ENCODE peak calls at places on chromosomes 12 and 14, in ten cellular contexts. X, T, I, L, W, A, O, U, G and Y are unnamed samples.

GRCh38 chr14:75438486-75439080 is 10.8 kb downstream of the JDP2 start:
- DNase-seq in X (no peak), T (no peak), I (no peak), L (no peak), W (no peak), A (no peak), O (no peak), U (no peak), G (peak; percentile 56), Y (no peak)

GRCh38 chr12:46370792-46371717 is 1.5 kb downstream of the SLC38A2 start:
- DNase-seq in X (peak; percentile 77), T (peak; percentile 91), I (peak; percentile 83), L (peak; percentile 88), W (peak; percentile 95), A (no peak), O (no peak), U (peak; percentile 91), G (peak; percentile 95), Y (peak; percentile 93)

GRCh38 chr12:124498178-124498869 is 69.1 kb downstream of the NCOR2 start:
- DNase-seq in X (peak; percentile 78), T (no peak), I (peak; percentile 73), L (no peak), W (no peak), A (no peak), O (no peak), U (no peak), G (no peak), Y (no peak)

GRCh38 chr14:36975834-36976233 is 196.6 kb downstream of the SLC25A21 start:
- DNase-seq in X (peak; percentile 33), T (no peak), I (peak; percentile 23), L (no peak), W (no peak), A (no peak), O (no peak), U (no peak), G (no peak), Y (no peak)

GRCh38 chr14:20627337-20628032 is 14.0 kb downstream of the OR6S1 start:
- DNase-seq in X (no peak), T (no peak), I (peak; percentile 30), L (no peak), W (no peak), A (no peak), O (no peak), U (no peak), G (no peak), Y (no peak)

GRCh38 chr12:93275589-93275988 is 102.1 kb upstream of the NUDT4 start:
- DNase-seq in X (no peak), T (no peak), I (no peak), L (no peak), W (no peak), A (no peak), O (no peak), U (no peak), G (no peak), Y (no peak)

GRCh38 chr12:49903700-49904423 is at the start of gene FAIM2:
- DNase-seq in X (peak; percentile 69), T (no peak), I (peak; percentile 42), L (no peak), W (peak; percentile 77), A (no peak), O (no peak), U (peak; percentile 26), G (peak; percentile 82), Y (no peak)

GRCh38 chr12:32126720-32127119 is 20.1 kb downstream of the BICD1 start:
- DNase-seq in X (peak; percentile 68), T (no peak), I (peak; percentile 44), L (peak; percentile 7), W (no peak), A (peak; percentile 40), O (no peak), U (no peak), G (no peak), Y (no peak)

GRCh38 chr12:39586811-39587210 is 32.8 kb downstream of the ABCD2 start:
- DNase-seq in X (peak; percentile 46), T (no peak), I (peak; percentile 51), L (no peak), W (no peak), A (no peak), O (no peak), U (no peak), G (no peak), Y (no peak)

GRCh38 chr12:39581592-39581991 is 38.0 kb downstream of the ABCD2 start:
- DNase-seq in X (peak; percentile 70), T (no peak), I (peak; percentile 36), L (no peak), W (no peak), A (peak; percentile 23), O (no peak), U (no peak), G (no peak), Y (no peak)

GRCh38 chr12:39592295-39592694 is 27.3 kb downstream of the ABCD2 start:
- DNase-seq in X (no peak), T (no peak), I (no peak), L (no peak), W (no peak), A (no peak), O (no peak), U (no peak), G (no peak), Y (no peak)

DNA sequence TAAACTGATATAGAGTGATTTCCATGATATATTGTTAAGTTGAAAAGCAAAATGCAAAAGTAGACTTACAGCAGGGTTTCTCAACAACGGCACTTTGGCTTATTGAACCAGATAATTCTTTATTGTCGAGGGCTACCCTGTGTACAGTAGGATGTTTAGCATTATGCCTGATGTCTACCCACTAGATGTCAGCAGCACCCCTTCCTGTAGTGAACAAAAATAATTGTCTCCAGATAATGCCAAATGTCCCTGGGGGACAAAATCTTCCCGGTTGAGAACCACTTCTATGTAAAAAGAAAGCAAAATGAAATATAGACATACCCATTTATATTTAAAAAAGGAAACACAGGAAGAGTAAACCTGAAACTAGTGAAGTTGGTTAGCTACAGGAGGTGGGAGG is 32.4 kb downstream of the ABCD2 start:
- DNase-seq in X (peak; percentile 41), T (peak; percentile 3), I (peak; percentile 52), L (no peak), W (no peak), A (peak; percentile 7), O (no peak), U (no peak), G (no peak), Y (no peak)
- TF ChIP-seq CTCF in X (peak; percentile 41), T (peak; percentile 34), I (peak; percentile 42), L (no peak), W (no peak), A (peak; percentile 62), O (peak; percentile 58), U (no peak), G (no peak), Y (peak; percentile 38)

GRCh38 chr12:96698965-96699364 is 208.1 kb upstream of the NEDD1 start:
- DNase-seq in X (no peak), T (no peak), I (no peak), L (no peak), W (no peak), A (no peak), O (no peak), U (no peak), G (no peak), Y (no peak)

GRCh38 chr12:96698521-96698920 is 208.5 kb upstream of the NEDD1 start:
- DNase-seq in X (no peak), T (no peak), I (no peak), L (no peak), W (no peak), A (no peak), O (no peak), U (no peak), G (no peak), Y (no peak)
- TF ChIP-seq CTCF in X (peak; percentile 18), T (no peak), I (no peak), L (peak; percentile 35), W (no peak), A (peak; percentile 15), O (peak; percentile 67), U (no peak), G (no peak), Y (no peak)

GRCh38 chr14:24159777-24160498 is 1.1 kb upstream of the IRF9 start:
- DNase-seq in X (no peak), T (no peak), I (no peak), L (no peak), W (no peak), A (no peak), O (no peak), U (no peak), G (no peak), Y (no peak)

GRCh38 chr14:24160499-24160849 is 591 bp upstream of the IRF9 start:
- DNase-seq in X (no peak), T (no peak), I (no peak), L (no peak), W (no peak), A (no peak), O (no peak), U (no peak), G (no peak), Y (no peak)

GRCh38 chr14:24164591-24164991 is 3.5 kb downstream of the IRF9 start:
- DNase-seq in X (no peak), T (no peak), I (no peak), L (no peak), W (no peak), A (no peak), O (no peak), U (no peak), G (no peak), Y (no peak)

GRCh38 chr14:24162083-24162482 is 1.0 kb downstream of the IRF9 start:
- DNase-seq in X (peak; percentile 48), T (no peak), I (peak; percentile 33), L (no peak), W (no peak), A (no peak), O (no peak), U (no peak), G (no peak), Y (no peak)

DNA sequence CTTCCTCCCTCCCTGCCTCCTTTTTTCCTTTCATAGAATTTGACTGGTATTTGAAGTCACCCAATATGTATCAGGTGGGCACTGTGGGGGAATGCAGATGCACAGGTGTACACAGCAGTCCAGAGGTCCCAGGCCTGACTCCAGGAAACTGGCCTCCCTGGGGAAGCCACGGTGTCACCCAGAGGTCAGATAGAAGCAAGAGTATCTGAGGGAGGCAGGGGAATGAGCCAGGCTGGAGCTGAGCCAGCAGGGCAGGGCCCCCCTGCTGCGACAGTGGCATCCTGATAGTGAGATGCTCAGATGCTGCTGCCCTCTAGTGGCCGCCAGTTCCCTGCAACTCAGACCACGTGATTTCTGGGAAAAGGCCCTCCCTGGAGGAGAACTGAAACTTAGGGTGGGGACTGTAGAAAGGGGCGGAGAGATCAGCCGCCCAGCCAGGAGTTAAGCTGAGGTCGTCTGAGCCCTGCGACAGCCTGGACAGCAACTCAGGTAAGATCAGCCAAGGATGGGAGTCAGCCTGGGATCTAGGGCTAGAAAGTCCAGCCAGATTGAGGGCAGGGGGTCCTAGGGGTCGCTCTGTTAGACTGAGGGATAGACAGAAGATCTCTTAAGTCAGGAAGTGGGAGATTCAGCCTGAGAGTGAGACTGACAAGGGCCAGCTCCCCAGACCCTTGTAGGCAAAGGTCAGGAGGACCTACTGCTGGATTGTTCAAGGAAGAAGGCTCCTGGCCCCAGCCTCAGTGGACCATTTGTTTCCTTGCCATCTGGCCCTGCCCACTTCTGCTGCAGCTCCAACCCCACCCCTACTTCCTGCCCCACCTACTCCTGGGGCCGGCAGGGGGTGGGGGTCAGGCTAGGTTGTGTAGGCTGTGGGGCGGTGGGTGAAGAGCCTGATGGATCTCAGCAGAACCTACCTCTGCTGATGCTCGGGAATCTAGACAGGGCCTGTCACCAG is at the start of gene IRF9:
- DNase-seq in X (peak; percentile 93), T (peak; percentile 92), I (peak; percentile 96), L (peak; percentile 96), W (peak; percentile 96), A (peak; percentile 70), O (peak; percentile 77), U (peak; percentile 99), G (peak; percentile 98), Y (peak; percentile 94)
- TF ChIP-seq CTCF in X (peak; percentile 88), T (peak; percentile 91), I (peak; percentile 93), L (peak; percentile 75), W (peak; percentile 94), A (peak; percentile 99), O (peak; percentile 91), U (peak; percentile 99), G (peak; percentile 94), Y (peak; percentile 90)

DNA sequence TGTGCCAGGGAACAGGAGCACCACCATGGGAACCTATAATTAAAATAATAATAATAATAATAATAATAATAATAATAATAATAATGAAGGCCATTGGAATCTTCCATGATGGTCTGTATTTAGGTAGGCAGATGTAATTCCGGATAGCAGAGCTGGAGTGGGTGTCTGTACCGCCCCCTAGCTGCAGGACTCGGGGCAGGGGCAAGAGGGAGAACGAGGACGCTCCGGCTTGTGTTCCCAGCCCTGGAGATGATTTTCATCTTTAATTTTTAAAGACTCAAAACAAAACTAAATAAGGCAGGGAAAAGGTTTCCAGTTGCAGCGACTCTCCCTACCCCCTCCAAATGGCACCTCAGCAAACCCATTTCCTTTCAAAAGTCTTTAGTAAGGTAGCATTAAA is 501.1 kb downstream of the VRK1 start:
- DNase-seq in X (no peak), T (no peak), I (no peak), L (no peak), W (no peak), A (no peak), O (no peak), U (no peak), G (no peak), Y (no peak)
- TF ChIP-seq CTCF in X (no peak), T (no peak), I (no peak), L (no peak), W (no peak), A (peak; percentile 37), O (no peak), U (peak; percentile 37), G (no peak), Y (no peak)